ENCODE peak calls at places on chromosomes 4 and X, in eight cellular contexts. G, R, X, D, A, M, B and N are unnamed samples.
A peak's percentile ranks its signal among the peaks of the same experiment; 100 is the strongest.

GRCh38 chrX:2578864-2579263 is 78.1 kb upstream of the DHRSX start:
- DNase-seq in B (no peak), X (no peak), G (no peak), A (no peak), M (no peak), D (no peak), R (no peak), N (no peak)

GRCh38 chrX:74419861-74420193 is 1.5 kb upstream of the SLC16A2 start:
- DNase-seq in R (no peak), B (peak; percentile 8), G (no peak), A (no peak), M (peak; percentile 1), X (peak; percentile 7), D (no peak), N (no peak)

GRCh38 chr4:182560358-182560757 is 317.2 kb downstream of the TENM3 start:
- DNase-seq in B (no peak), X (no peak), R (no peak), D (no peak), A (peak; percentile 19), G (no peak), M (no peak), N (no peak)

GRCh38 chrX:31858915-31859314 is 787.1 kb upstream of the FTHL17 start:
- DNase-seq in D (no peak), A (no peak), B (no peak), R (no peak), G (no peak), M (no peak), X (no peak), N (no peak)

GRCh38 chr4:62320612-62321011 is 1120.5 kb downstream of the ADGRL3 start:
- DNase-seq in D (no peak), B (no peak), A (no peak), M (no peak), G (no peak), R (no peak), X (no peak), N (no peak)

GRCh38 chrX:1531106-1531890 is 5.7 kb downstream of the P2RY8 start:
- DNase-seq in G (no peak), M (no peak), R (no peak), B (peak; percentile 75), D (no peak), X (peak; percentile 66), A (no peak), N (no peak)

GRCh38 chrX:135513140-135513535 is 7.3 kb upstream of the INTS6L start:
- DNase-seq in A (no peak), G (no peak), X (no peak), D (no peak), B (no peak), R (no peak), M (no peak), N (no peak)

GRCh38 chr4:153038493-153039311 is 102.6 kb downstream of the FHDC1 start:
- DNase-seq in M (peak; percentile 3), D (no peak), B (no peak), G (peak; percentile 33), A (no peak), X (no peak), R (no peak), N (no peak)

GRCh38 chrX:108396188-108396885 is 41.9 kb downstream of the COL4A6 start:
- DNase-seq in B (no peak), R (no peak), D (no peak), M (no peak), X (no peak), A (no peak), G (no peak), N (no peak)

GRCh38 chrX:40278340-40279090 is 180.8 kb upstream of the BCOR start:
- DNase-seq in B (peak; percentile 31), A (no peak), G (no peak), M (no peak), R (no peak), X (peak; percentile 44), D (peak; percentile 56), N (peak; percentile 76)

GRCh38 chr4:72394264-72394663 is 174.8 kb downstream of the ADAMTS3 start:
- DNase-seq in X (no peak), B (no peak), A (no peak), D (no peak), R (no peak), G (no peak), M (no peak), N (no peak)

GRCh38 chrX:49761481-49761880 is 65.7 kb upstream of the PAGE1 start:
- DNase-seq in B (peak; percentile 10), R (peak; percentile 6), M (no peak), D (no peak), A (peak; percentile 5), X (no peak), G (no peak), N (no peak)

GRCh38 chr4:35253331-35253730 is 991.0 kb downstream of the ARAP2 start:
- DNase-seq in A (no peak), X (no peak), M (no peak), D (no peak), B (no peak), G (no peak), R (no peak), N (no peak)

GRCh38 chr4:73523126-73523525 is 41.6 kb downstream of the AFM start:
- DNase-seq in R (no peak), X (no peak), G (no peak), B (no peak), D (no peak), M (no peak), A (no peak), N (no peak)

GRCh38 chrX:69153060-69153730 is 12.1 kb downstream of the PJA1 start:
- DNase-seq in D (no peak), G (no peak), X (no peak), R (peak; percentile 74), A (peak; percentile 75), B (no peak), M (no peak), N (no peak)

GRCh38 chrX:8801041-8801599 is at the start of gene FAM9A:
- DNase-seq in X (no peak), B (no peak), R (no peak), D (no peak), M (no peak), G (no peak), A (no peak), N (no peak)

GRCh38 chrX:143853488-143853887 is 30.4 kb upstream of the UBE2NL start:
- DNase-seq in B (no peak), A (no peak), R (no peak), M (no peak), G (no peak), D (no peak), X (no peak), N (no peak)

GRCh38 chr4:164508836-164509235 is 245.1 kb upstream of the SMIM31 start:
- DNase-seq in G (no peak), A (no peak), X (no peak), M (no peak), B (no peak), R (no peak), D (no peak), N (no peak)

GRCh38 chr4:95548738-95549245 is at the start of gene UNC5C:
- DNase-seq in A (peak; percentile 73), X (no peak), M (no peak), G (peak; percentile 36), R (peak; percentile 7), B (no peak), D (no peak), N (no peak)

GRCh38 chrX:340641-341423 is 22.2 kb upstream of the GTPBP6 start:
- DNase-seq in G (no peak), D (no peak), R (no peak), M (no peak), B (no peak), A (no peak), X (no peak), N (no peak)

GRCh38 chr4:139762715-139763114 is 97.1 kb downstream of the MGST2 start:
- DNase-seq in X (no peak), B (no peak), R (no peak), D (no peak), G (no peak), A (no peak), M (no peak), N (no peak)

GRCh38 chr4:125736057-125736456 is 421.3 kb downstream of the FAT4 start:
- DNase-seq in G (no peak), X (no peak), R (no peak), M (no peak), D (no peak), B (no peak), A (no peak), N (no peak)

GRCh38 chrX:111170017-111170416 is 74.0 kb downstream of the PAK3 start:
- DNase-seq in X (no peak), B (no peak), A (no peak), D (no peak), G (no peak), R (no peak), M (no peak), N (no peak)

GRCh38 chr4:123547167-123547817 is 150.7 kb downstream of the SPRY1 start:
- DNase-seq in A (peak; percentile 67), X (no peak), M (peak; percentile 82), R (peak; percentile 88), B (no peak), D (no peak), G (peak; percentile 89), N (no peak)

GRCh38 chrX:151174581-151175282 is 1.7 kb upstream of the GPR50 start:
- DNase-seq in X (no peak), B (no peak), M (no peak), G (no peak), D (no peak), A (peak; percentile 48), R (no peak), N (no peak)

GRCh38 chr4:170465434-170465833 is 375.7 kb upstream of the AADAT start:
- DNase-seq in G (no peak), X (no peak), A (no peak), D (no peak), R (no peak), B (no peak), M (no peak), N (no peak)

GRCh38 chr4:113524505-113525186 is 236.9 kb downstream of the CAMK2D start:
- DNase-seq in M (no peak), X (no peak), B (no peak), A (no peak), R (no peak), D (no peak), G (no peak), N (no peak)

GRCh38 chr4:78565971-78566372 is 14.4 kb downstream of the ANXA3 start:
- DNase-seq in A (no peak), X (no peak), M (no peak), R (peak; percentile 69), G (no peak), D (no peak), B (no peak), N (no peak)

GRCh38 chr4:9765091-9765490 is 16.3 kb upstream of the DRD5 start:
- DNase-seq in B (peak; percentile 54), A (peak; percentile 25), G (peak; percentile 39), R (peak; percentile 11), D (no peak), X (peak; percentile 3), M (no peak), N (no peak)

GRCh38 chrX:76427560-76428242 is at the start of gene MAGEE1:
- DNase-seq in D (peak; percentile 71), X (peak; percentile 77), G (peak; percentile 78), B (peak; percentile 82), M (peak; percentile 65), A (peak; percentile 78), R (peak; percentile 36), N (peak; percentile 64)

GRCh38 chrX:3026074-3026588 is 15.1 kb upstream of the ARSF start:
- DNase-seq in G (no peak), D (no peak), B (no peak), R (peak; percentile 34), M (peak; percentile 3), A (no peak), X (no peak), N (no peak)

GRCh38 chr4:97349468-97350186 is 793.6 kb downstream of the STPG2 start:
- DNase-seq in D (no peak), X (no peak), M (no peak), R (no peak), B (no peak), A (no peak), G (no peak), N (no peak)

GRCh38 chr4:2754848-2755820 is 1.0 kb downstream of the TNIP2 start:
- DNase-seq in A (no peak), D (no peak), R (no peak), B (no peak), G (no peak), M (no peak), X (no peak), N (no peak)

GRCh38 chr4:101102114-101102752 is 245.1 kb downstream of the PPP3CA start:
- DNase-seq in B (no peak), X (no peak), A (no peak), M (peak; percentile 7), D (no peak), R (no peak), G (peak; percentile 42), N (no peak)